ENCODE peak calls at places on chromosomes 13 and 19, in seven cellular contexts. T is GM12892, J is GM12878, V is SK-N-SH, O is HepG2, N is H1, R is K562. E is an unnamed sample.

GRCh38 chr19:13022859-13023636 is 27.8 kb downstream of the NFIX start:
- DNase-seq in T (no peak), J (no peak), V (peak; percentile 87), O (peak; percentile 79), N (no peak), R (peak; percentile 68), E (no peak)

GRCh38 chr19:2800506-2800905 is 15.2 kb downstream of the THOP1 start:
- DNase-seq in T (no peak), J (no peak), V (no peak), O (no peak), N (no peak), R (no peak), E (peak; percentile 33)

GRCh38 chr19:17747205-17748098 is 3.8 kb upstream of the FCHO1 start:
- DNase-seq in T (peak; percentile 92), J (peak; percentile 68), V (peak; percentile 100), O (peak; percentile 89), N (peak; percentile 95), R (peak; percentile 97), E (peak; percentile 89)

GRCh38 chr13:37647038-37647650 is 48.6 kb upstream of the POSTN start:
- DNase-seq in T (no peak), J (no peak), V (no peak), O (no peak), N (no peak), R (no peak), E (no peak)

GRCh38 chr19:17584132-17584531 is 28.7 kb downstream of the COLGALT1 start:
- DNase-seq in T (no peak), J (no peak), V (no peak), O (no peak), N (no peak), R (no peak), E (no peak)

GRCh38 chr13:42539670-42540069 is 34.3 kb upstream of the TNFSF11 start:
- DNase-seq in T (no peak), J (no peak), V (no peak), O (no peak), N (no peak), R (no peak), E (no peak)

GRCh38 chr13:27419333-27419732 is 5.1 kb upstream of the GTF3A start:
- DNase-seq in T (no peak), J (no peak), V (no peak), O (no peak), N (no peak), R (no peak), E (no peak)

GRCh38 chr19:8635422-8635821 is 5.0 kb downstream of the NFILZ start:
- DNase-seq in T (no peak), J (no peak), V (no peak), O (no peak), N (no peak), R (no peak), E (no peak)

GRCh38 chr19:18833849-18834643 is 2.3 kb downstream of the UPF1 start:
- DNase-seq in T (no peak), J (no peak), V (no peak), O (peak; percentile 53), N (no peak), R (peak; percentile 33), E (no peak)

GRCh38 chr19:406121-406711 is 2.7 kb downstream of the C2CD4C start:
- DNase-seq in T (no peak), J (no peak), V (no peak), O (no peak), N (peak; percentile 46), R (no peak), E (no peak)

GRCh38 chr19:408441-409005 is 424 bp downstream of the C2CD4C start:
- DNase-seq in T (no peak), J (no peak), V (peak; percentile 83), O (no peak), N (peak; percentile 54), R (no peak), E (no peak)

GRCh38 chr19:407501-408440 is 1.2 kb downstream of the C2CD4C start:
- DNase-seq in T (no peak), J (no peak), V (peak; percentile 38), O (no peak), N (peak; percentile 53), R (no peak), E (no peak)

GRCh38 chr19:405138-405965 is 3.6 kb downstream of the C2CD4C start:
- DNase-seq in T (no peak), J (no peak), V (peak; percentile 42), O (no peak), N (peak; percentile 46), R (no peak), E (no peak)

GRCh38 chr19:406999-407491 is 1.9 kb downstream of the C2CD4C start:
- DNase-seq in T (no peak), J (no peak), V (peak; percentile 40), O (no peak), N (peak; percentile 52), R (no peak), E (no peak)
- TF ChIP-seq TAF1 in T (no peak), J (no peak), V (no peak), O (no peak), N (no peak), R (no peak), E (no peak)

GRCh38 chr19:52724701-52725514 is 9.9 kb downstream of the ZNF611 start:
- DNase-seq in T (no peak), J (no peak), V (no peak), O (no peak), N (no peak), R (peak; percentile 68), E (no peak)

GRCh38 chr19:52716578-52716977 is 18.3 kb downstream of the ZNF611 start:
- DNase-seq in T (no peak), J (no peak), V (no peak), O (no peak), N (peak; percentile 61), R (no peak), E (no peak)

GRCh38 chr19:52725528-52725961 is 9.3 kb downstream of the ZNF611 start:
- DNase-seq in T (no peak), J (no peak), V (peak; percentile 45), O (no peak), N (no peak), R (peak; percentile 94), E (no peak)

GRCh38 chr19:52722062-52723005 is 12.5 kb downstream of the ZNF611 start:
- DNase-seq in T (no peak), J (no peak), V (no peak), O (no peak), N (no peak), R (no peak), E (no peak)
- TF ChIP-seq TAF1 in T (no peak), J (no peak), V (no peak), O (no peak), N (no peak), R (no peak), E (no peak)

GRCh38 chr19:29812080-29812880 is 489 bp downstream of the CCNE1 start:
- DNase-seq in T (no peak), J (no peak), V (peak; percentile 71), O (no peak), N (peak; percentile 55), R (no peak), E (no peak)
- TF ChIP-seq TAF1 in T (no peak), J (no peak), V (no peak), O (no peak), N (peak; percentile 20), R (no peak), E (no peak)

GRCh38 chr19:42253245-42254082 is 1.5 kb downstream of the ERF start:
- DNase-seq in T (peak; percentile 83), J (no peak), V (peak; percentile 83), O (peak; percentile 59), N (peak; percentile 81), R (peak; percentile 78), E (peak; percentile 78)
- TF ChIP-seq TAF1 in T (no peak), J (no peak), V (no peak), O (peak; percentile 29), N (peak; percentile 54), R (no peak), E (no peak)

GRCh38 chr13:110109910-110110309 is 197.0 kb downstream of the COL4A1 start:
- DNase-seq in T (no peak), J (no peak), V (no peak), O (no peak), N (no peak), R (no peak), E (no peak)
- TF ChIP-seq TAF1 in T (no peak), J (no peak), V (no peak), O (no peak), N (no peak), R (no peak), E (no peak)

E was measured in GM12891.